ENCODE peak calls at places on chromosome 12, in six cellular contexts. M is AG09309, S is endothelial cell, C is progenitor cell of endocrine pancreas, O is suprapubic skin, J is bronchial epithelial cell. A is an unnamed sample.

GRCh38 chr12:93745304-93745703 is 68.1 kb downstream of the CRADD start:
- DNase-seq in M (no peak), J (no peak), C (no peak), S (no peak), O (no peak), A (no peak)

GRCh38 chr12:116244001-116244400 is 33.5 kb downstream of the MED13L start:
- DNase-seq in O (no peak), J (peak; percentile 61), M (no peak), S (no peak), C (no peak), A (no peak)

GRCh38 chr12:27822076-27822712 is 42.2 kb upstream of the MANSC4 start:
- DNase-seq in S (no peak), J (peak; percentile 99), M (peak; percentile 28), O (no peak), C (no peak), A (peak; percentile 84)

GRCh38 chr12:132596016-132596415 is 14.4 kb downstream of the LRCOL1 start:
- DNase-seq in C (no peak), O (no peak), M (no peak), S (no peak), J (no peak), A (peak; percentile 30)

GRCh38 chr12:89286506-89286905 is 65.8 kb downstream of the DUSP6 start:
- DNase-seq in C (no peak), J (no peak), S (no peak), O (no peak), M (no peak), A (no peak)

GRCh38 chr12:46379352-46379751 is 6.8 kb upstream of the SLC38A2 start:
- DNase-seq in J (no peak), O (no peak), C (no peak), M (no peak), S (no peak), A (no peak)

GRCh38 chr12:30026621-30027234 is 243.0 kb upstream of the TMTC1 start:
- DNase-seq in S (no peak), J (peak; percentile 75), M (peak; percentile 31), O (no peak), C (no peak), A (peak; percentile 44)

GRCh38 chr12:37547611-37548010 is 769.0 kb upstream of the ALG10B start:
- DNase-seq in J (no peak), M (no peak), O (no peak), C (no peak), S (no peak), A (no peak)

GRCh38 chr12:19833775-19834501 is 394.6 kb downstream of the AEBP2 start:
- DNase-seq in C (no peak), M (peak; percentile 67), S (no peak), O (no peak), J (peak; percentile 6), A (no peak)

GRCh38 chr12:107126688-107127481 is 33.5 kb upstream of the CRY1 start:
- DNase-seq in M (no peak), J (peak; percentile 23), C (no peak), O (no peak), S (no peak), A (peak; percentile 2)

GRCh38 chr12:34373926-34374325 is 351.6 kb downstream of the ALG10 start:
- DNase-seq in O (no peak), M (no peak), C (no peak), J (no peak), S (no peak), A (no peak)

GRCh38 chr12:34372003-34372402 is 349.7 kb downstream of the ALG10 start:
- DNase-seq in S (no peak), C (no peak), M (no peak), O (no peak), J (no peak), A (no peak)

GRCh38 chr12:34377243-34378035 is 355.1 kb downstream of the ALG10 start:
- DNase-seq in C (no peak), M (no peak), S (no peak), O (no peak), J (no peak), A (no peak)

GRCh38 chr12:34379142-34379541 is 356.8 kb downstream of the ALG10 start:
- DNase-seq in M (no peak), S (no peak), C (no peak), J (no peak), O (no peak), A (no peak)

GRCh38 chr12:34376133-34376799 is 354.0 kb downstream of the ALG10 start:
- DNase-seq in J (no peak), S (no peak), C (no peak), O (no peak), M (no peak), A (no peak)
- TF ChIP-seq CTCF in J (no peak), S (no peak), C (no peak), O (no peak), M (no peak), A (no peak)

GRCh38 chr12:7832059-7832696 is 40.5 kb downstream of the SLC2A14 start:
- DNase-seq in O (no peak), C (no peak), M (peak; percentile 4), S (peak; percentile 40), J (peak; percentile 33), A (peak; percentile 57)
- TF ChIP-seq CTCF in O (no peak), C (peak; percentile 68), M (peak; percentile 61), S (peak; percentile 61), J (no peak), A (peak; percentile 81)

DNA sequence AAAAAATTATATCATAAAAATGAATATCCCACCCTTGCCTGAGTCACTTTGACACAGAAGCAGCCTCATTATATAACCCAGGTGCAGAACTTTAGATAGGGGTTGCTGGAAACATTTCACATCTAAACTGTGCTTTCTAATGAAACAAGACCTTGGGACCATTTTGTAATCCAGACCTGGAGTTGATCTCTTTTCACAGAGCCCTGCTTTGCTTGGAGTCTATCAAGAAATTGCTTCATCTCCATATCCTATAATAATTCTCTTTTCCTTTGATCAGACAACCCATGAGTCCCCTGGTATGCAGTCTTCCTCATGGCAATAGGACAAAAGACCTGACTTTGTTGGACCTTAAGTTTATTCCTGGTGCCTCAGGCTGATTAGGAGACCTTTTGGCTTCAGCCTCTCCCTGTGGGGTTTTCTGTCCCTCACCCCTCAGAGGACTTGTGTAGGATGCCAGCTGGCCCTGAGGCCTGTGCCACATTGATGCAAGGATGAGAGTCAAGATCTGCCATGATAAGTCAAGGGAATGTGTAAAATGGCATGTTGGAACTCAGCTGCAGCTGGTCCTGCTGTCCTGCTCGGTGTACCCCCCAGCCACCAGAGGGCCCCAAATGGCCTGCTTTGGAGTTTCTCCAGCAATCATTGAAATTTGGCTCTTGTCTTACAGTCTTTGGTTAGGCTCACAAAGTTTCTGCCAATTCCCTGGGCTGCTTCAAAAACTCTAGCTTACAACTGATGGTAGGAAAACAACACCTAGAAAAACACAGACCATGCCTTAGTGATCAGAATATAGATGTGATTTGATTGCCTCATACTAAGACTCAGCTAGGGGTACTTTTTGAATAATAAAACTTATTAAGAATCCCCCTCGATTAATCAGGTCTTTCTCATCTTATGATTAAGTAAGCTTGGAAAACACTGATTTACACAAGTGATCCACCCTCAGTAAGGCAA is 76.6 kb downstream of the HSD17B6 start:
- DNase-seq in M (no peak), S (peak; percentile 71), C (no peak), O (no peak), J (peak; percentile 48), A (peak; percentile 55)
- TF ChIP-seq CTCF in M (peak; percentile 38), S (peak; percentile 32), C (peak; percentile 60), O (no peak), J (peak; percentile 73), A (peak; percentile 77)

GRCh38 chr12:130819248-130819576 is 19.8 kb downstream of the STX2 start:
- DNase-seq in C (no peak), M (no peak), J (no peak), O (no peak), S (no peak), A (no peak)
- TF ChIP-seq CTCF in C (no peak), M (no peak), J (no peak), O (no peak), S (peak; percentile 14), A (peak; percentile 65)

DNA sequence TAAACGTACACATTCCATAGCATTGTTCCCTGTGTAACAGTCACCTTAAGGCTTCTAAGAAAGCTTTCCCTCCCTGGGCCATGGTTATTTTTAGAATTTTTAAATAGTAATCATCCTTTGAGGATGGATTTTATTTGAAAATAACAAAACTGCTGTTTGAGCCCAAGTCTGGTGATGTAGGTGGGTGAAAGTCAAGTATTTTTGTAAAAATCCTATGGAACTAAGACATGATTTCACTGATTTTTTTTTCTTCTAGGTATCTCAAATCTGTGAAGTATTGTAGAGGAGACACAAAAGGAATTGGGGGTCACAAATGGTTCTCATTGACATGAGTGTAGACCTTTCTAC is 1.4 kb downstream of the ISCU start:
- DNase-seq in J (no peak), O (no peak), M (no peak), S (no peak), C (no peak), A (no peak)
- TF ChIP-seq CTCF in J (no peak), O (no peak), M (no peak), S (no peak), C (no peak), A (peak; percentile 58)

DNA sequence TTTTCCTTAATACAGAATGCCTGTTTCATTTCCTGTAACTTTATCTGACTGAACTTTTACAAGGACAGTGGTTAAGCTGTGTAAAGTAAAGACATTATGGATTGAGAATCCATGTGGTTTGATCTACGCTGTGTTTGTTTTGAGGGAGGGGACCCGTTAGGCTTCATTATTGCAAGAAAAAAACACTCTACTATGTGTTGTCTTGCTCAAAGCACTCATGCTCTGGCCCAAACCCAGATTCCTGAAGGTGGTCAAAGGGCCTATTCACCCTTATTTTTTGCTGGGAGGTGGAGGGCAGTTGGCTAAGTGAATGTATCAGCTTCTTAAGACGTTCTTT is 11.9 kb downstream of the RNF10 start:
- DNase-seq in O (no peak), M (no peak), J (no peak), S (no peak), C (no peak), A (no peak)
- TF ChIP-seq CTCF in O (no peak), M (no peak), J (no peak), S (no peak), C (no peak), A (no peak)

A was measured in HFFc6.